ENCODE peak calls at places on chromosomes 5 and 9, in seven cellular contexts. V, E, K, Q, H, F and M are unnamed samples.

GRCh38 chr5:32360906-32361305 is 48.2 kb upstream of the MTMR12 start:
- DNase-seq in V (no peak), E (no peak), K (no peak), Q (no peak), H (no peak), F (no peak), M (no peak)

GRCh38 chr9:81389569-81389993 is 299.8 kb downstream of the TLE1 start:
- DNase-seq in V (peak), E (peak), K (no peak), Q (peak), H (no peak), F (no peak), M (peak)

GRCh38 chr5:35851282-35851681 is 5.4 kb upstream of the IL7R start:
- DNase-seq in V (no peak), E (peak), K (no peak), Q (no peak), H (no peak), F (no peak), M (peak)

GRCh38 chr9:129544766-129545165 is 76.1 kb downstream of the C9orf50 start:
- DNase-seq in V (no peak), E (no peak), K (no peak), Q (peak), H (no peak), F (no peak), M (peak)

GRCh38 chr5:103804714-103805113 is 242.1 kb upstream of the NUDT12 start:
- DNase-seq in V (no peak), E (no peak), K (no peak), Q (peak), H (no peak), F (no peak), M (peak)

GRCh38 chr5:154385236-154385512 is 60.6 kb upstream of the SAP30L start:
- DNase-seq in V (no peak), E (no peak), K (no peak), Q (no peak), H (no peak), F (peak), M (no peak)

GRCh38 chr9:137665226-137665625 is 46.4 kb downstream of the EHMT1 start:
- DNase-seq in V (no peak), E (no peak), K (no peak), Q (no peak), H (no peak), F (no peak), M (no peak)

GRCh38 chr9:28782630-28783029 is 1209.3 kb upstream of the C9orf72 start:
- DNase-seq in V (no peak), E (peak), K (no peak), Q (peak), H (no peak), F (no peak), M (no peak)

GRCh38 chr9:129483467-129484324 is 137.2 kb downstream of the C9orf50 start:
- DNase-seq in V (no peak), E (peak), K (peak), Q (peak), H (peak), F (no peak), M (peak)

GRCh38 chr9:70117835-70118319 is 74.2 kb downstream of the MAMDC2 start:
- DNase-seq in V (no peak), E (peak), K (no peak), Q (peak), H (no peak), F (no peak), M (peak)

GRCh38 chr5:138824516-138824915 is 50.6 kb downstream of the LRRTM2 start:
- DNase-seq in V (no peak), E (peak), K (no peak), Q (no peak), H (no peak), F (no peak), M (no peak)

GRCh38 chr5:134944630-134945029 is 23.1 kb upstream of the CATSPER3 start:
- DNase-seq in V (no peak), E (no peak), K (no peak), Q (no peak), H (no peak), F (no peak), M (no peak)

GRCh38 chr9:131704195-131704983 is 35.5 kb downstream of the RAPGEF1 start:
- DNase-seq in V (no peak), E (no peak), K (no peak), Q (peak), H (no peak), F (no peak), M (no peak)

GRCh38 chr9:17837931-17838330 is 259.1 kb downstream of the SH3GL2 start:
- DNase-seq in V (no peak), E (peak), K (no peak), Q (no peak), H (no peak), F (no peak), M (no peak)

GRCh38 chr5:177498013-177498847 is 826 bp upstream of the PDLIM7 start:
- DNase-seq in V (no peak), E (no peak), K (peak), Q (no peak), H (no peak), F (no peak), M (peak)

GRCh38 chr9:137544176-137544755 is 5.9 kb downstream of the PNPLA7 start:
- DNase-seq in V (no peak), E (peak), K (no peak), Q (peak), H (no peak), F (no peak), M (no peak)

GRCh38 chr5:74378464-74378863 is 262.1 kb downstream of the ENC1 start:
- DNase-seq in V (no peak), E (peak), K (no peak), Q (peak), H (no peak), F (no peak), M (peak)

GRCh38 chr5:178196986-178197385 is 7.3 kb upstream of the HNRNPAB start:
- DNase-seq in V (no peak), E (no peak), K (no peak), Q (no peak), H (no peak), F (no peak), M (no peak)

GRCh38 chr5:157471709-157472108 is 11.7 kb downstream of the NIPAL4 start:
- DNase-seq in V (no peak), E (peak), K (no peak), Q (peak), H (no peak), F (peak), M (no peak)

GRCh38 chr5:45596320-45596719 is 99.9 kb downstream of the HCN1 start:
- DNase-seq in V (no peak), E (no peak), K (no peak), Q (no peak), H (no peak), F (no peak), M (no peak)

GRCh38 chr5:131899686-131900085 is 45.8 kb downstream of the MEIKIN start:
- DNase-seq in V (no peak), E (peak), K (no peak), Q (no peak), H (no peak), F (no peak), M (no peak)

GRCh38 chr5:10366310-10367297 is 13.1 kb downstream of the MARCHF6 start:
- DNase-seq in V (no peak), E (peak), K (no peak), Q (peak), H (no peak), F (no peak), M (peak)

GRCh38 chr5:55160493-55161209 is 680 bp downstream of the GPX8 start:
- DNase-seq in V (peak), E (peak), K (peak), Q (peak), H (peak), F (no peak), M (peak)

GRCh38 chr9:136886610-136887597 is 588 bp downstream of the TRAF2 start:
- DNase-seq in V (no peak), E (no peak), K (no peak), Q (no peak), H (no peak), F (peak), M (peak)

GRCh38 chr5:64502181-64502580 is 3.6 kb upstream of the RGS7BP start:
- DNase-seq in V (no peak), E (no peak), K (no peak), Q (no peak), H (no peak), F (no peak), M (no peak)

GRCh38 chr5:54457094-54457531 is 1.6 kb downstream of the HSPB3 start:
- DNase-seq in V (peak), E (peak), K (peak), Q (peak), H (no peak), F (no peak), M (peak)

DNA sequence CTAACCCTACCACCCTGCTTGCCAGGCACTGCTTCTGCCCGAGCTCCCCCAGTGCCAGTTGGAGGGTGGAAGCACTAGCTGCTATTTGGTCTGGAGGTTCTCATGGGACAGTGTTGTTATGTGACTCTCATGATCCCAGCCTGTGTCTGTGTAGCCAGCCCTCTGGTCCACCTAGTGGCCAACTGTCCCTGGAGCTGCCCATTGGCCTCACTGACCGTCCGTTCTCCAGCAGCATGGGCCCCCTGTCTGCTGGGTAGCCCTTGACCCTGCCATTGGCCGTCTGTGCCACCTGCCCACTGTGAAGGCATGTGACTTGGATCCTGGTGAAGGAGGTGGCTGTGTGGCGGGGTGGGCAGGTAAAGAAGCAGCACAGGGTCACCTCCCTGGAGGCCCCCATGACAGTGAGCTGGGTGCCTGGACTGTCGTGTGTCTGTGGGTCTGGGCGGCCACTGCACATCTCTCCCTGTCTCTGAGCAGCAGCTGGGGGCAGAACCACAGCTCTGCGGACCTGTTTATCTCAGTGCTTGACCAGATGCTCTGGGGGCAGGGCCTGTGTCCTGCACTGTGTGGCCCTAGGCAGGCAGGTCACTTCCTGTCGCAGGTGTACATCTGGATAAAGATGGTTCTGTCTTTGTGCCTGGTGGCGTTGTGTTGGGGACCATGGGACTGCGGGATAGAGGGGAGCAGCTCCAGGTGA is 11.4 kb downstream of the PHF2 start:
- DNase-seq in V (no peak), E (no peak), K (no peak), Q (no peak), H (no peak), F (no peak), M (no peak)
- TF ChIP-seq CTCF in V (peak), E (peak), K (peak), Q (peak), H (no peak), F (no peak), M (peak)

GRCh38 chr9:23088932-23089364 is 642.3 kb downstream of the DMRTA1 start:
- DNase-seq in V (no peak), E (no peak), K (no peak), Q (peak), H (no peak), F (peak), M (no peak)
- H3K4me3 ChIP-seq in V (no peak), E (no peak), K (no peak), Q (no peak), H (no peak), F (no peak), M (no peak)

GRCh38 chr9:87853843-87854242 is 28.8 kb upstream of the SPATA31E1 start:
- DNase-seq in V (no peak), E (no peak), K (no peak), Q (no peak), H (no peak), F (no peak), M (no peak)

GRCh38 chr9:87844471-87844870 is 38.2 kb upstream of the SPATA31E1 start:
- DNase-seq in V (no peak), E (peak), K (no peak), Q (no peak), H (no peak), F (no peak), M (no peak)

GRCh38 chr9:87850405-87850804 is 32.3 kb upstream of the SPATA31E1 start:
- DNase-seq in V (peak), E (peak), K (no peak), Q (peak), H (no peak), F (no peak), M (peak)

GRCh38 chr9:87853289-87853688 is 29.4 kb upstream of the SPATA31E1 start:
- DNase-seq in V (no peak), E (no peak), K (no peak), Q (no peak), H (no peak), F (no peak), M (no peak)

GRCh38 chr9:87849144-87849741 is 33.4 kb upstream of the SPATA31E1 start:
- DNase-seq in V (no peak), E (no peak), K (no peak), Q (no peak), H (no peak), F (no peak), M (no peak)
- TF ChIP-seq CTCF in V (no peak), E (no peak), K (no peak), Q (no peak), H (no peak), F (no peak), M (no peak)

DNA sequence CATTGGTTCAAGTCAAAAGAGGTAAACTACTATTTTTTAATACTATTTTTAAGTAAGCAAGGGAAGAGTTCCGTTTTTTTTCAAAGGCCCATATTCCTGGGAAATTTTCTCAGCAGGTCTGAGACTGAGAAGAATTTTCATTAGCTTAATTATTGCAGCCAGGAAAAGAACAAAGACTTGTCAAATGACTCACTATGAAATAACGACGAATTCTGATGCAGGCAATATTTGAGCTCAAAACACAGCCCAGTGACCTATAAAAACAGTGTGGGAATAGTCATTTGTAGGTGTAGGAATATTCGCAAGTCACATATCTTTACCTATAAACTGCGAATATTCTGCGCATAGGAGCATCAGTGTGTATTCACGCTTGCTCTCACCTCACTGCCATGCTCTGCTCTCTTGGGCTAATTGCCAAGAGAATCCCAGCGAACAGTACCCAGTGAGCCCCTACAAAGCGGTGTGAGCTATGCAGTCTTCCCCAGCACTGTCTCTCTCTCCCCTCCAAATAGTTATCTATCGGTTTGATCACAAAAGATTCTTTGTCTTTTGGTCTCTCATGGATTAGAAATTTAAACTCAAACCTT is 74.2 kb downstream of the ST8SIA4 start:
- DNase-seq in V (no peak), E (no peak), K (no peak), Q (no peak), H (no peak), F (no peak), M (no peak)
- H3K4me3 ChIP-seq in V (no peak), E (no peak), K (no peak), Q (no peak), H (no peak), F (no peak), M (no peak)